ENCODE peak calls at places on chromosome 20, in four cellular contexts. B is K562, S is neural progenitor cell, I is GM23338. L is an unnamed sample. For H3K4me1, the result is how much of the 10 kb centered on the place peaks cover.

GRCh38 chr20:58630063-58630462 is 21.0 kb upstream of the STX16 start:
- DNase-seq in I (no peak), B (no peak), S (no peak), L (peak)

GRCh38 chr20:8602389-8603116 is 466.3 kb upstream of the PLCB4 start:
- DNase-seq in S (no peak), B (no peak), I (no peak), L (no peak)

GRCh38 chr20:63536997-63537524 is at the start of gene PTK6:
- DNase-seq in B (no peak), I (no peak), S (no peak), L (no peak)

GRCh38 chr20:33684533-33685327 is 1.5 kb downstream of the E2F1 start:
- DNase-seq in I (peak), S (peak), B (no peak), L (no peak)

GRCh38 chr20:51481311-51481997 is 61.1 kb downstream of the NFATC2 start:
- DNase-seq in I (no peak), S (no peak), B (no peak), L (no peak)

GRCh38 chr20:17202668-17203067 is 24.2 kb upstream of the PCSK2 start:
- DNase-seq in I (peak), B (no peak), S (peak), L (no peak)

GRCh38 chr20:39291301-39291700 is 329.2 kb downstream of the DHX35 start:
- DNase-seq in I (no peak), S (no peak), B (no peak), L (no peak)

GRCh38 chr20:57251344-57251743 is 15.1 kb downstream of the BMP7 start:
- DNase-seq in S (peak), I (peak), B (peak), L (no peak)

GRCh38 chr20:64146301-64146935 is 17.8 kb upstream of the MYT1 start:
- DNase-seq in S (peak), I (no peak), B (no peak), L (no peak)

GRCh38 chr20:62390306-62391164 is 3.6 kb downstream of the RPS21 start:
- DNase-seq in S (no peak), B (no peak), I (no peak), L (no peak)

GRCh38 chr20:60136640-60137411 is 178.6 kb downstream of the CDH26 start:
- DNase-seq in I (no peak), S (no peak), B (no peak), L (no peak)

GRCh38 chr20:478949-479429 is 16.7 kb upstream of the TBC1D20 start:
- DNase-seq in S (peak), B (peak), I (peak), L (peak)

GRCh38 chr20:54231006-54231405 is 23.1 kb downstream of the PFDN4 start:
- DNase-seq in I (no peak), B (no peak), S (no peak), L (no peak)

GRCh38 chr20:58209652-58210397 is 18.6 kb downstream of the ANKRD60 start:
- DNase-seq in B (peak), S (peak), I (peak), L (peak)

GRCh38 chr20:61991476-61991875 is 74.2 kb downstream of the TAF4 start:
- DNase-seq in I (no peak), S (no peak), B (no peak), L (no peak)

GRCh38 chr20:37309941-37310590 is 20.6 kb downstream of the MANBAL start:
- DNase-seq in B (no peak), S (no peak), I (no peak), L (peak)

GRCh38 chr20:35207950-35208611 is 18.4 kb upstream of the MMP24 start:
- DNase-seq in B (peak), S (peak), I (peak), L (peak)

DNA sequence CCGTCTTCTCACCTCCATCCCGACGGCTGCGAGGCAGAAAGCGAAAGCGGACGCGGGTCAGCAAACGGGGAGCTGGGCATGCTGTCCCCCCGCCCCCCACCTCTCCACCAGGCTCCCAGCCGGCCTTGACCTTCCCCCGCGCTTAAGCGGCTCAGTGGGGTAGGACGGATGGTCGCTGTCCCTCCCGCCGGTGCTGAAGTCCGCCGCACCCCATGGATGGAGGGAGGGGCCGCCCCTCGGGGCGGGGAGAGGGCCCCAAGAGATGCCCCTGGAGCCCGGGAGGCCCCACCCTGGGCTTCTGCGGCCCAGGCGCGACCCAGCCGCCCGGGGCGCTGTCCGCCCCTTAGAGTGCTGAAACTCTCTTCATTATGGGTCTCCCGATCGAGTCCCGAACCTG is at the start of gene KCNB1:
- DNase-seq in I (peak), B (peak), S (peak), L (peak)
- TF ChIP-seq EZH2 in I (no peak), B (no peak), S (no peak), L (no peak)

GRCh38 chr20:23265226-23265625 is 85.4 kb upstream of the NXT1 start:
- DNase-seq in I (no peak), S (no peak), B (no peak), L (no peak)
- TF ChIP-seq CTCF in I (no peak), S (no peak), B (no peak), L (no peak)

DNA sequence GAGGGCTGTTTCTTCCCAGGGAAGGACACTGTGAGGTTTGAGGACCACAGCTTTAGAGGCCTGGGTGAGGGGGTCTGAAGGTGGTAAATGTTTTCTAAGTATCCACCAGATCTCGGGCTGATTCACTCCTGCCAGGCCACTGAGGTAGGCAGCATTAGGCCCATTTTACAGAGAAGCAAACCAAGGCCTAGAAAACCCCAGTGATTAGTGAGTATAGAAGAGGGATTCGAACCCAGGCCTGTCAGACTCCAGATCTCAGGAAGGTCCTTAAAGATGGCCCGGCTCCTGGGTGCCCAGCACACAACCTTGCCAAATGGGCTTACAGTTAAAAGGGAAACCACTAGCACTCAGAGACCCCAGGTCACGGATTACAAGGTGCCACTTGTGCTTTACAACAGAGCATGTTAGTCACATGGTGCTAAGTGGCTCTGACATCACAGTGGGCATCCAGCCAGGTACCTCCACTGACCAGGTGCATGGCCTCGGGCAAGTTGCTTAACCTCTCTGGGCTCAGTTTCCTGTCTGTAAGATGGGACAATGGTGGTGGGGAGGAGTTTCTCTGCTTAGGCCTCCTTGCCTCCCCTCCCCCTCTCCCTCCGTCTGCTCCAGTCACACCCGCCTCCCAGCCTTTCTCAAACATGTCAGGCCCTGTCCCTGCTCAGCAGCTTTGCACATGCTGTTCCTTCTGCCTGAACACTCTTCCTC is 18.8 kb upstream of the SIRPA start:
- DNase-seq in S (no peak), B (no peak), I (no peak), L (peak)
- H3K4me1 ChIP-seq in S (under half), B (under half), I (under half), L (under half)

GRCh38 chr20:21522479-21523397 is 8.9 kb upstream of the NKX2-2 start:
- DNase-seq in S (peak), I (peak), B (no peak), L (no peak)
- TF ChIP-seq EZH2 in S (peak), I (peak), B (no peak), L (peak)

GRCh38 chr20:6583134-6583738 is 184.2 kb upstream of the BMP2 start:
- DNase-seq in I (peak), B (peak), S (peak), L (peak)
- TF ChIP-seq CTCF in I (peak), B (peak), S (peak), L (peak)

GRCh38 chr20:20795119-20795518 is 82.7 kb upstream of the RALGAPA2 start:
- DNase-seq in S (no peak), I (no peak), B (no peak), L (no peak)
- H3K4me1 ChIP-seq in S (under half), I (under half), B (under half), L (under half)

L was measured in mammary epithelial cell.